ENCODE peak calls at places on chromosome 6, in ten cellular contexts. F is activated gamma-delta T cell treated with Interleukin-2 at 50 U/mL for 16 hours; N is Caki2; O is CD8-positive, alpha-beta T cell; G is hippocampal formation; U is heart right ventricle; R is hepatocyte; D is GM10248; B is activated CD4-positive, CD25-positive, alpha-beta regulatory T cell treated with anti-CD3 and anti-CD28 coated beads, Interleukin-2, amount 50 U/mL, for 16 hours; A is cardiac muscle cell. T is an unnamed sample.

GRCh38 chr6:29702519-29703103 is 20.6 kb upstream of the HLA-F start:
- DNase-seq in O (peak; percentile 80), N (peak; percentile 18), F (peak; percentile 82), R (peak; percentile 66), A (peak; percentile 65), U (peak; percentile 85), D (peak; percentile 66), B (peak; percentile 54), G (no peak), T (peak; percentile 18)

GRCh38 chr6:125910518-125910917 is 46.1 kb upstream of the HINT3 start:
- DNase-seq in B (no peak), R (no peak), F (no peak), D (peak; percentile 45), G (no peak), N (no peak), U (no peak), O (no peak), A (no peak), T (no peak)

GRCh38 chr6:109240370-109241084 is 141.7 kb downstream of the CD164 start:
- DNase-seq in A (no peak), N (no peak), F (no peak), O (no peak), R (no peak), B (no peak), G (no peak), D (no peak), U (no peak), T (no peak)

GRCh38 chr6:157078326-157078725 is 245.0 kb downstream of the TMEM242 start:
- DNase-seq in G (no peak), B (no peak), A (no peak), R (no peak), O (no peak), F (no peak), D (no peak), N (no peak), U (no peak), T (no peak)

GRCh38 chr6:144064402-144064830 is 31.0 kb downstream of the SF3B5 start:
- DNase-seq in B (no peak), U (peak; percentile 30), A (peak; percentile 11), D (peak; percentile 63), G (no peak), F (peak; percentile 36), N (no peak), R (peak; percentile 57), O (peak; percentile 50), T (peak; percentile 21)

GRCh38 chr6:79630883-79631799 is at the start of gene SH3BGRL2:
- DNase-seq in R (peak; percentile 87), A (peak; percentile 90), O (peak; percentile 14), G (peak; percentile 62), U (peak; percentile 71), F (no peak), N (peak; percentile 72), B (no peak), D (peak; percentile 69), T (peak; percentile 97)

GRCh38 chr6:31170600-31170881 is at the start of gene POU5F1:
- DNase-seq in B (no peak), R (no peak), D (no peak), O (no peak), N (no peak), F (no peak), U (no peak), G (no peak), A (no peak), T (no peak)

GRCh38 chr6:83480470-83480869 is 31.9 kb upstream of the PRSS35 start:
- DNase-seq in F (no peak), O (no peak), U (no peak), R (no peak), A (no peak), G (no peak), B (no peak), N (no peak), D (no peak), T (no peak)

GRCh38 chr6:13470240-13471140 is 16.9 kb downstream of the GFOD1 start:
- DNase-seq in A (no peak), F (no peak), D (no peak), B (no peak), N (no peak), G (peak; percentile 68), R (no peak), U (no peak), O (no peak), T (no peak)

GRCh38 chr6:92777146-92777740 is 642.1 kb downstream of the EPHA7 start:
- DNase-seq in B (no peak), R (peak; percentile 61), G (no peak), U (no peak), O (no peak), F (no peak), D (peak; percentile 3), N (peak; percentile 9), A (peak; percentile 62), T (peak; percentile 47)

GRCh38 chr6:20402181-20403079 is 751 bp downstream of the E2F3 start:
- DNase-seq in F (peak; percentile 26), A (peak; percentile 71), N (peak; percentile 45), D (no peak), R (peak; percentile 63), U (peak; percentile 32), G (no peak), O (peak; percentile 29), B (no peak), T (peak; percentile 44)